ENCODE peak calls at places on chromosome 22, in five cellular contexts. U is psoas muscle, S is IMR-90, G is HCT116, Z is fibroblast of the aortic adventitia. I is an unnamed sample.

GRCh38 chr22:23878219-23878618 is 16.0 kb upstream of the MIF start:
- DNase-seq in U (no peak), S (no peak), Z (no peak), G (no peak), I (no peak)

GRCh38 chr22:44309137-44309536 is 3.6 kb downstream of the SHISAL1 start:
- DNase-seq in S (peak), U (peak), Z (peak), G (peak), I (peak)

GRCh38 chr22:26536762-26537134 is 24.5 kb upstream of the TFIP11 start:
- DNase-seq in G (no peak), U (no peak), Z (no peak), S (no peak), I (no peak)

GRCh38 chr22:44136112-44136511 is 44.6 kb upstream of the PARVG start:
- DNase-seq in S (no peak), Z (no peak), U (no peak), G (no peak), I (no peak)

GRCh38 chr22:33653525-33654063 is 266.7 kb downstream of the LARGE1 start:
- DNase-seq in S (no peak), G (no peak), U (no peak), Z (no peak), I (no peak)

GRCh38 chr22:43829904-43830851 is 18.1 kb upstream of the EFCAB6 start:
- DNase-seq in Z (peak), G (no peak), U (peak), S (peak), I (no peak)

GRCh38 chr22:32164084-32164894 is 5.2 kb upstream of the C22orf42 start:
- DNase-seq in S (no peak), G (no peak), U (no peak), Z (no peak), I (no peak)

GRCh38 chr22:44660051-44660830 is 41.8 kb upstream of the PRR5 start:
- DNase-seq in U (no peak), G (no peak), Z (no peak), S (no peak), I (no peak)

GRCh38 chr22:49853981-49854791 is 542 bp downstream of the ZBED4 start:
- DNase-seq in Z (peak), S (peak), U (no peak), G (no peak), I (no peak)

GRCh38 chr22:21013742-21014201 is 1.2 kb upstream of the P2RX6 start:
- DNase-seq in Z (no peak), G (no peak), U (no peak), S (no peak), I (no peak)

GRCh38 chr22:33302049-33302545 is 243.9 kb upstream of the SYN3 start:
- DNase-seq in G (peak), Z (peak), S (peak), U (peak), I (no peak)

GRCh38 chr22:50019316-50019715 is 6.8 kb upstream of the IL17REL start:
- DNase-seq in Z (no peak), U (no peak), S (no peak), G (no peak), I (no peak)

GRCh38 chr22:45053571-45053970 is 43.8 kb upstream of the PHF21B start:
- DNase-seq in U (no peak), S (no peak), Z (no peak), G (no peak), I (no peak)

GRCh38 chr22:45208993-45209838 is 31.5 kb downstream of the KIAA0930 start:
- DNase-seq in U (no peak), Z (peak), S (peak), G (no peak), I (no peak)

GRCh38 chr22:35354068-35354467 is 26.8 kb upstream of the HMOX1 start:
- DNase-seq in U (no peak), S (no peak), Z (no peak), G (no peak), I (no peak)

GRCh38 chr22:35350539-35351503 is 30.1 kb upstream of the HMOX1 start:
- DNase-seq in U (peak), S (peak), G (peak), Z (peak), I (peak)

GRCh38 chr22:35353318-35353717 is 27.6 kb upstream of the HMOX1 start:
- DNase-seq in Z (no peak), U (no peak), G (no peak), S (no peak), I (no peak)

GRCh38 chr22:35349704-35350538 is 31.0 kb upstream of the HMOX1 start:
- DNase-seq in G (no peak), Z (peak), S (peak), U (no peak), I (no peak)

GRCh38 chr22:35352214-35353111 is 28.4 kb upstream of the HMOX1 start:
- DNase-seq in G (no peak), S (no peak), Z (no peak), U (peak), I (no peak)
- TF ChIP-seq CTCF in G (peak), S (peak), Z (no peak), U (peak), I (peak)

GRCh38 chr22:38881464-38881871 is 9.5 kb upstream of the CBX6 start:
- DNase-seq in G (no peak), S (peak), Z (peak), U (peak), I (peak)
- H3K4me3 ChIP-seq in G (no peak), S (no peak), Z (peak), U (peak), I (no peak)

DNA sequence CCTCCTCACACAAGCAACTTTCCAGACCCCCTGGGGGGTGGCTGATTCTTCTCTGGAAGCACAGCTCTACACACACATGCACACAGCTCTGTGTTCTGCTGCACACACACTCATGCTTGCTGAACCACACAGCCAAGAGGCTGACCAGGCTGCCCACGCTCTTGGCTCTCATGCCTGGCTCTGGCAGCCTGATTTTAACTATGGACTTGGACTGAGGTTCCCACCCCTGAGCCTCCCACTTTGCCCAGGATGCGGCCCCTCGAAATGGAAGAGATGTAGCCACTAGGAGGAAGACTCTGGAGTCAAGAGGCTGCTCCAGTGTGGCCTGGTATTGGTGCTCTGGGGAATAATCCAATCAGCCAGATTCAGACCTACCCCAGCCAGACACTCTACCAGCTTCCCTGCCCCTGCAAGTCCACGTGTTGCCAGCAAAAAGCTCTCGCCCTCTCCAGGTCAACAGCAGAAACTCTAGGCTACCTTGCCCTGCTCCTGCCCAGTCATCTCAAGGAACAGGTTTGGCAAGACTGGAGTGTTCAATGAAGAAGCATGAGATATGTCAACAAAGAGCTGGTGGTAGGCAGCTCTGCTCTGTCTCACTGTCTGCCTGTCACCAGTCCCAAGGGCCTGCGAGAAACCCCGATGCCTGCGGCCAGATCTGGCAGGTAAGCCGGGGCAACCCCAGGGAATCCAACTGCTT is 8.8 kb upstream of the CASTOR1 start:
- DNase-seq in Z (no peak), S (no peak), U (no peak), G (no peak), I (no peak)
- TF ChIP-seq CTCF in Z (no peak), S (no peak), U (no peak), G (no peak), I (no peak)

GRCh38 chr22:38943181-38943580 is 14.2 kb upstream of the APOBEC3A start:
- DNase-seq in Z (no peak), U (no peak), G (no peak), S (no peak), I (no peak)
- H3K4me3 ChIP-seq in Z (no peak), U (no peak), G (no peak), S (no peak), I (no peak)

GRCh38 chr22:36727110-36727509 is 23.6 kb upstream of the CACNG2 start:
- DNase-seq in Z (no peak), U (no peak), S (no peak), G (no peak), I (no peak)

GRCh38 chr22:36728505-36728904 is 25.0 kb upstream of the CACNG2 start:
- DNase-seq in Z (no peak), U (no peak), S (no peak), G (no peak), I (no peak)

GRCh38 chr22:36729321-36729720 is 25.8 kb upstream of the CACNG2 start:
- DNase-seq in G (no peak), Z (no peak), U (no peak), S (no peak), I (no peak)

GRCh38 chr22:36726007-36726380 is 22.4 kb upstream of the CACNG2 start:
- DNase-seq in G (no peak), S (no peak), U (no peak), Z (no peak), I (no peak)

DNA sequence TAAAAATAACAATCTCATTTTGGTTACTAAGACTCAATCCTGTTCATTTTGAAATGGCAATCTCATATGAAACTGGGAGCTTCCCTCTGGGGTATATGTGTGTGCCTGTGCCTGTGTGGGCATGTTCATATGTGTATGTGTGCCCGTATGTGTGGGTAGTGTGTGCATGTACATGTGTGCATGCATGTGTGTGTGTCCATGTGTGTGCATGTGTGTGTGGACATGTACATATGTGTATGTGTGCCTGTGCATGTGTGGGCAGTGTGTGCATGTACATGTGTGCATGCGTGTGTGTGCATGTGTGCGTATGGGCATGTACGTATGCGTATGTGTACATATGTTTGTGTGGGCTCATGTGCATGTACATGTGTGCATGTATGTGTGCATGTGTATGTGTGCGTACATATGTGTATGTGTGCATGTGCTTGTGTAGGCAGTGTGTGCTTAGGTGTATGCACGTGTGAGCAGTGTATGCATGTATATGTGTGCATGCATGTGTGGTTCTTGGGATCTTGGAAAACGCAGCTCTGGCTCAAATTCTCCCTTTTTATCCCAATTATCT is 24.5 kb upstream of the CACNG2 start:
- DNase-seq in G (no peak), U (no peak), Z (no peak), S (no peak), I (no peak)
- TF ChIP-seq CTCF in G (no peak), U (no peak), Z (no peak), S (no peak), I (no peak)

GRCh38 chr22:30089655-30089974 is 9.4 kb downstream of the HORMAD2 start:
- DNase-seq in G (no peak), S (no peak), U (no peak), Z (no peak), I (no peak)

GRCh38 chr22:30087611-30088010 is 7.3 kb downstream of the HORMAD2 start:
- DNase-seq in S (no peak), U (no peak), Z (no peak), G (no peak), I (no peak)

GRCh38 chr22:30094804-30095203 is 14.5 kb downstream of the HORMAD2 start:
- DNase-seq in U (no peak), S (no peak), Z (no peak), G (no peak), I (no peak)

GRCh38 chr22:30088468-30088867 is 8.2 kb downstream of the HORMAD2 start:
- DNase-seq in G (no peak), S (no peak), U (no peak), Z (no peak), I (no peak)

DNA sequence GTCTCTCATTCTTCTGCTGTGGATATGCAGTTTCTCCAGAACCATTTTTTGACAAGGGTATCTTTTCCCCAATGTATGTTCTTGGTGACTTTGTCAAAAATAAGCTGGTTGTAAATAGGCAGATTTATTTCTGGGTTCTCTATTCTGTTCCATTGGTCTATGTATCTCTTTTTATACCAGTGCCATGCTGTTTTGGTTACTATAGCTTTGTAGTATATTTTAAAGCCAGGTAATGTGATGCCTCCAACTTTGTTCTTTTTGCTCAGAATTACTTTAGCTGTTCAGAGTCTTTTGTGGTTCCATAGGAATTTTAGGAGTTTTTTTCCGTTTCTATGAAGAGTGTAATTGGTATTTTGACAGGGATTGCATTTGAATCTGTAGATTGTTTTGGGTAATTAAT is 12.4 kb downstream of the HORMAD2 start:
- DNase-seq in Z (no peak), S (no peak), U (no peak), G (no peak), I (no peak)
- H3K4me3 ChIP-seq in Z (no peak), S (no peak), U (no peak), G (no peak), I (no peak)

GRCh38 chr22:31036671-31037550 is 44.2 kb upstream of the SMTN start:
- DNase-seq in Z (peak), G (no peak), U (peak), S (peak), I (peak)
- TF ChIP-seq CTCF in Z (no peak), G (no peak), U (no peak), S (peak), I (peak)

GRCh38 chr22:47089796-47090460 is 327.5 kb downstream of the TBC1D22A start:
- DNase-seq in S (no peak), U (no peak), G (no peak), Z (no peak), I (no peak)

GRCh38 chr22:47091921-47092700 is 329.7 kb downstream of the TBC1D22A start:
- DNase-seq in U (no peak), Z (no peak), S (no peak), G (no peak), I (no peak)

GRCh38 chr22:47092896-47093311 is 330.5 kb downstream of the TBC1D22A start:
- DNase-seq in G (no peak), S (peak), Z (peak), U (no peak), I (peak)

GRCh38 chr22:47090591-47091240 is 328.3 kb downstream of the TBC1D22A start:
- DNase-seq in G (no peak), S (peak), Z (peak), U (no peak), I (no peak)

DNA sequence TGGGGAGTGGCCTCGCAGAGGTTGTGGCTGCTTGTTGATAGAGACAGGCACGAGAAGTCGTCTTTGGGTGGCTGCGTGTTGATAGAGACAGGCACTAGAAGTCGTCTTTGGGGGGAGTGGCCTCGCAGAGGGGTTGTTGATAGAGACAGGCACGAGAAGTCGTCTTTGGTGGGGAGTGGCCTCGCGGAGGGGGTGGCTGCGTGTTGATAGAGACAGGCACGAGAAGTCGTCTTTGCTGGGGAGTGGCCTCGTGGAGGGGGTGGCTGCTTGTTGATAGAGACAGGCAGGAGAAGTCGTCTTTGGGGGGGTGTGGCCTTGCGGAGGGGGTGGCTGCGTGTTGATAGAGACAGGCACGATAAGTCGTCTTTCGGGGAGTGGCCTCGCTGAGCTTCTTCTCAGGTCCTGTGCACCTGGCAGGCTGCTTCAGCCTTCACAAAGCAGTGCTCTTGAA is 328.8 kb downstream of the TBC1D22A start:
- DNase-seq in U (no peak), Z (no peak), S (no peak), G (no peak), I (no peak)
- H3K4me3 ChIP-seq in U (no peak), Z (peak), S (peak), G (no peak), I (peak)

I was measured in AG04449.